ENCODE peak calls at places on chromosomes 13 and 19, in five cellular contexts. H is psoas muscle; E is CD8-positive, alpha-beta T cell; Z is AG04450; Y is mucosa of gallbladder. B is an unnamed sample.

GRCh38 chr19:52778811-52779210 is 7.8 kb downstream of the ZNF600 start:
- DNase-seq in H (no peak), Y (no peak), Z (no peak), E (peak; percentile 32), B (no peak)

GRCh38 chr19:47363758-47364529 is 14.8 kb downstream of the DHX34 start:
- DNase-seq in Z (no peak), H (no peak), Y (no peak), E (no peak), B (no peak)

GRCh38 chr19:1027953-1028902 is 1.8 kb downstream of the CNN2 start:
- DNase-seq in E (peak; percentile 71), Y (peak; percentile 64), Z (peak; percentile 93), H (peak; percentile 78), B (peak; percentile 46)

GRCh38 chr19:343451-343931 is 1.1 kb downstream of the MIER2 start:
- DNase-seq in H (no peak), E (no peak), Y (no peak), Z (no peak), B (no peak)

GRCh38 chr13:74132152-74132767 is 1.9 kb downstream of the KLF12 start:
- DNase-seq in Y (no peak), E (peak; percentile 32), H (no peak), Z (no peak), B (no peak)

GRCh38 chr13:34817246-34817645 is 124.8 kb upstream of the NBEA start:
- DNase-seq in Z (no peak), H (no peak), E (no peak), Y (no peak), B (no peak)

GRCh38 chr13:53520132-53520531 is 491.5 kb downstream of the OLFM4 start:
- DNase-seq in Y (no peak), H (no peak), E (no peak), Z (no peak), B (no peak)

GRCh38 chr13:94968040-94968756 is 255.9 kb upstream of the SOX21 start:
- DNase-seq in H (no peak), Z (no peak), E (no peak), Y (no peak), B (no peak)

GRCh38 chr19:44051654-44052402 is at the start of gene ZNF223:
- DNase-seq in E (peak; percentile 72), H (peak; percentile 96), Y (peak; percentile 97), Z (peak; percentile 73), B (peak; percentile 16)

GRCh38 chr13:43377955-43378354 is 354.6 kb downstream of the DNAJC15 start:
- DNase-seq in Y (no peak), H (no peak), Z (no peak), E (no peak), B (no peak)

GRCh38 chr13:46803586-46803985 is 6.6 kb upstream of the ESD start:
- DNase-seq in H (no peak), Y (no peak), Z (no peak), E (no peak), B (no peak)

GRCh38 chr19:35553385-35554000 is 8.1 kb downstream of the TMEM147 start:
- DNase-seq in H (no peak), E (no peak), Y (no peak), Z (no peak), B (no peak)